ENCODE peak calls at places on chromosomes 12 and 14, in six cellular contexts. A, Z, Q, F, B and V are unnamed samples.

GRCh38 chr12:18277196-18277595 is 15.9 kb downstream of the PIK3C2G start:
- DNase-seq in Q (no peak), Z (no peak), F (no peak), B (no peak), A (no peak), V (no peak)

GRCh38 chr12:105322070-105322469 is 8.4 kb upstream of the C12orf75 start:
- DNase-seq in Q (no peak), Z (no peak), F (no peak), A (no peak), B (no peak), V (no peak)

GRCh38 chr12:121916719-121917118 is 1.7 kb upstream of the CFAP251 start:
- DNase-seq in Q (no peak), A (no peak), F (no peak), Z (no peak), B (no peak), V (no peak)

GRCh38 chr14:78359581-78359980 is 189.4 kb downstream of the NRXN3 start:
- DNase-seq in A (no peak), Q (no peak), Z (no peak), F (no peak), B (no peak), V (no peak)

GRCh38 chr14:74886001-74886400 is 4.3 kb downstream of the DLST start:
- DNase-seq in B (no peak), Q (no peak), F (no peak), Z (no peak), A (no peak), V (peak; percentile 74)

GRCh38 chr14:58677525-58677924 is 39.8 kb downstream of the DACT1 start:
- DNase-seq in F (no peak), A (no peak), Q (no peak), Z (no peak), B (no peak), V (no peak)

GRCh38 chr14:90461425-90461824 is 64.6 kb downstream of the CALM1 start:
- DNase-seq in Q (no peak), A (no peak), B (no peak), F (no peak), Z (no peak), V (no peak)

GRCh38 chr12:10115311-10115710 is 14.7 kb downstream of the CLEC7A start:
- DNase-seq in F (no peak), Z (no peak), Q (no peak), B (no peak), A (no peak), V (no peak)

GRCh38 chr14:105503918-105504692 is 13.1 kb downstream of the TEDC1 start:
- DNase-seq in B (no peak), F (no peak), Z (no peak), Q (no peak), A (no peak), V (no peak)

GRCh38 chr12:131586269-131586668 is 124.6 kb upstream of the SFSWAP start:
- DNase-seq in B (no peak), A (no peak), Z (no peak), Q (no peak), F (no peak), V (no peak)

GRCh38 chr12:29695026-29695425 is 88.7 kb downstream of the TMTC1 start:
- DNase-seq in F (no peak), A (no peak), B (no peak), Q (no peak), Z (no peak), V (peak; percentile 88)

GRCh38 chr14:31536201-31536960 is 24.8 kb upstream of the NUBPL start:
- DNase-seq in B (no peak), Z (no peak), A (no peak), Q (no peak), F (no peak), V (no peak)

GRCh38 chr12:98373019-98373554 is 142.3 kb upstream of the TMPO start:
- DNase-seq in Q (no peak), A (no peak), Z (no peak), F (no peak), B (no peak), V (peak; percentile 84)

GRCh38 chr12:120739031-120739762 is 13.6 kb downstream of the ACADS start:
- DNase-seq in Q (no peak), B (no peak), F (no peak), Z (no peak), A (no peak), V (no peak)

GRCh38 chr12:56221757-56222530 is at the start of gene RNF41:
- DNase-seq in Q (peak; percentile 72), A (peak; percentile 99), F (peak; percentile 94), Z (peak; percentile 85), B (peak; percentile 95), V (peak; percentile 99)

GRCh38 chr12:104182144-104182543 is 33.4 kb upstream of the TXNRD1 start:
- DNase-seq in A (peak; percentile 79), B (no peak), Z (no peak), F (no peak), Q (no peak), V (no peak)

GRCh38 chr14:44030963-44031362 is 476.1 kb downstream of the FSCB start:
- DNase-seq in B (no peak), Q (no peak), F (no peak), A (no peak), Z (no peak), V (peak; percentile 18)

GRCh38 chr14:24246765-24247212 is 4.4 kb upstream of the TINF2 start:
- DNase-seq in Z (no peak), Q (no peak), A (no peak), F (no peak), B (no peak), V (no peak)

GRCh38 chr12:95096852-95097251 is 23.4 kb upstream of the NR2C1 start:
- DNase-seq in F (no peak), Q (no peak), Z (no peak), B (no peak), A (no peak), V (no peak)

GRCh38 chr14:69458350-69458749 is 26.2 kb upstream of the PLEKHD1 start:
- DNase-seq in A (no peak), F (no peak), Z (no peak), B (no peak), Q (no peak), V (no peak)

GRCh38 chr12:19196959-19197630 is 67.6 kb downstream of the PLEKHA5 start:
- DNase-seq in F (no peak), B (no peak), Z (no peak), A (no peak), Q (no peak), V (peak; percentile 71)

GRCh38 chr14:63896278-63896720 is 43.5 kb downstream of the SYNE2 start:
- DNase-seq in Q (no peak), A (peak; percentile 78), B (no peak), Z (no peak), F (no peak), V (no peak)

GRCh38 chr14:75079521-75079920 is 10.1 kb downstream of the ZC2HC1C start:
- DNase-seq in B (no peak), A (no peak), F (no peak), Z (no peak), Q (no peak), V (no peak)

GRCh38 chr12:9342614-9343353 is 134.6 kb upstream of the PZP start:
- DNase-seq in A (no peak), Q (no peak), Z (no peak), F (no peak), B (no peak), V (no peak)

GRCh38 chr12:81231574-81232368 is 153.9 kb downstream of the ACSS3 start:
- DNase-seq in Q (no peak), Z (no peak), F (no peak), B (no peak), A (no peak), V (no peak)

GRCh38 chr12:50104614-50105366 is 982 bp downstream of the GPD1 start:
- DNase-seq in B (no peak), Q (no peak), Z (no peak), F (no peak), A (no peak), V (no peak)

GRCh38 chr14:24943024-24943423 is 106.9 kb downstream of the STXBP6 start:
- DNase-seq in A (peak; percentile 60), B (no peak), Z (no peak), Q (no peak), F (no peak), V (peak; percentile 76)

GRCh38 chr12:31020385-31021166 is 53.1 kb upstream of the DDX11 start:
- DNase-seq in A (no peak), B (peak; percentile 36), F (no peak), Z (no peak), Q (no peak), V (no peak)

GRCh38 chr12:28191018-28191595 is 851 bp downstream of the CCDC91 start:
- DNase-seq in B (no peak), A (no peak), Q (peak; percentile 37), Z (peak; percentile 14), F (no peak), V (peak; percentile 27)

GRCh38 chr14:100234511-100234910 is 4.4 kb upstream of the YY1 start:
- DNase-seq in F (no peak), B (no peak), Q (no peak), A (no peak), Z (no peak), V (no peak)

GRCh38 chr14:24741871-24742270 is 107.9 kb upstream of the GZMB start:
- DNase-seq in A (no peak), B (no peak), F (no peak), Z (no peak), Q (no peak), V (no peak)

GRCh38 chr12:57658890-57659289 is 25.9 kb upstream of the B4GALNT1 start:
- DNase-seq in A (no peak), F (no peak), B (no peak), Q (no peak), Z (no peak), V (no peak)

GRCh38 chr12:121894633-121895032 is 6.0 kb downstream of the PSMD9 start:
- DNase-seq in Z (no peak), A (no peak), Q (no peak), B (no peak), F (no peak), V (peak; percentile 69)

GRCh38 chr12:113684053-113684907 is 212.6 kb upstream of the LHX5 start:
- DNase-seq in A (no peak), Z (no peak), Q (no peak), B (no peak), F (no peak), V (peak; percentile 11)

GRCh38 chr12:89690925-89691324 is 17.7 kb downstream of the ATP2B1 start:
- DNase-seq in F (no peak), B (no peak), Q (no peak), A (no peak), Z (no peak), V (no peak)

GRCh38 chr14:20400965-20401593 is 12.2 kb downstream of the TEP1 start:
- DNase-seq in F (no peak), Z (no peak), Q (no peak), A (no peak), B (no peak), V (peak; percentile 23)

GRCh38 chr12:8989425-8989824 is at the start of gene KLRG1:
- DNase-seq in F (peak; percentile 5), Q (no peak), Z (no peak), B (no peak), A (no peak), V (no peak)

GRCh38 chr14:98707522-98707921 is 564.5 kb downstream of the BCL11B start:
- DNase-seq in Z (no peak), Q (no peak), F (no peak), B (no peak), A (no peak), V (no peak)